ENCODE peak calls at places on chromosomes 5 and 9, in ten cellular contexts. O is NCI-H1436; N is cardiac muscle cell; A is endothelial cell; J is stimulated activated CD8-positive, alpha-beta memory T cell treated with anti-CD3 and anti-CD28 coated beads, Interleukin-2, amount 100 ng/mL, for 1 hour; H is frontal cortex; L is sigmoid colon; X is HT1080; R is head of caudate nucleus; M is T-cell. F is an unnamed sample.
A peak's percentile ranks its signal among the peaks of the same experiment; 100 is the strongest.

GRCh38 chr9:128193469-128194096 is 2.2 kb upstream of the CIZ1 start:
- DNase-seq in O (no peak), N (no peak), A (no peak), J (no peak), H (no peak), L (no peak), X (no peak), R (peak; percentile 78), M (no peak), F (no peak)

GRCh38 chr9:100324594-100325200 is 28.0 kb downstream of the TEX10 start:
- DNase-seq in O (peak; percentile 34), N (peak; percentile 76), A (no peak), J (no peak), H (no peak), L (no peak), X (no peak), R (no peak), M (no peak), F (no peak)

GRCh38 chr9:119159386-119159785 is 209.8 kb downstream of the BRINP1 start:
- DNase-seq in O (no peak), N (no peak), A (no peak), J (no peak), H (no peak), L (no peak), X (no peak), R (no peak), M (no peak), F (no peak)

GRCh38 chr9:91924090-91924489 is 25.9 kb downstream of the ROR2 start:
- DNase-seq in O (no peak), N (no peak), A (no peak), J (no peak), H (no peak), L (peak; percentile 40), X (no peak), R (no peak), M (no peak), F (no peak)

GRCh38 chr5:140349244-140349643 is 2.8 kb upstream of the HBEGF start:
- DNase-seq in O (no peak), N (no peak), A (no peak), J (no peak), H (no peak), L (no peak), X (no peak), R (no peak), M (no peak), F (no peak)

GRCh38 chr5:122965111-122965510 is 71.4 kb downstream of the PPIC start:
- DNase-seq in O (peak; percentile 45), N (no peak), A (no peak), J (no peak), H (no peak), L (no peak), X (no peak), R (no peak), M (no peak), F (no peak)

GRCh38 chr5:124445220-124445619 is 301.2 kb downstream of the ZNF608 start:
- DNase-seq in O (no peak), N (no peak), A (no peak), J (no peak), H (no peak), L (no peak), X (no peak), R (no peak), M (no peak), F (no peak)

GRCh38 chr5:167608708-167609272 is 682.7 kb upstream of the WWC1 start:
- DNase-seq in O (no peak), N (no peak), A (no peak), J (no peak), H (no peak), L (no peak), X (peak; percentile 69), R (no peak), M (no peak), F (no peak)

GRCh38 chr5:132233811-132234683 is 6.4 kb upstream of the P4HA2 start:
- DNase-seq in O (no peak), N (no peak), A (no peak), J (no peak), H (no peak), L (peak; percentile 29), X (no peak), R (no peak), M (no peak), F (no peak)

GRCh38 chr5:53322257-53322656 is 158.2 kb upstream of the FST start:
- DNase-seq in O (no peak), N (no peak), A (no peak), J (no peak), H (no peak), L (no peak), X (no peak), R (no peak), M (no peak), F (no peak)

F was measured in KG1.